ENCODE peak calls at places on chromosomes 4 and X, in seven cellular contexts. Q, W, O, Z, A, R and S are unnamed samples.
A peak's percentile ranks its signal among the peaks of the same experiment; 100 is the strongest.

GRCh38 chr4:5982156-5982973 is 35.9 kb downstream of the C4orf50 start:
- DNase-seq in Q (no peak), W (no peak), O (no peak), Z (no peak), A (no peak), R (no peak), S (no peak)

GRCh38 chr4:168864831-168865541 is 145.1 kb downstream of the CBR4 start:
- DNase-seq in Q (no peak), W (peak; percentile 92), O (no peak), Z (no peak), A (no peak), R (no peak), S (no peak)

GRCh38 chr4:108213308-108213707 is 44.6 kb upstream of the LEF1 start:
- DNase-seq in Q (no peak), W (no peak), O (no peak), Z (no peak), A (no peak), R (no peak), S (no peak)

GRCh38 chrX:10932842-10933440 is 178.2 kb upstream of the HCCS start:
- DNase-seq in Q (no peak), W (peak; percentile 37), O (no peak), Z (no peak), A (no peak), R (no peak), S (no peak)

GRCh38 chr4:26525751-26526150 is 35.5 kb upstream of the CCKAR start:
- DNase-seq in Q (no peak), W (no peak), O (no peak), Z (no peak), A (no peak), R (no peak), S (no peak)

GRCh38 chrX:93874554-93874953 is 200.5 kb downstream of the FAM133A start:
- DNase-seq in Q (no peak), W (peak; percentile 0), O (no peak), Z (no peak), A (no peak), R (no peak), S (no peak)

GRCh38 chr4:5267418-5267817 is 216.1 kb downstream of the STK32B start:
- DNase-seq in Q (no peak), W (peak; percentile 48), O (no peak), Z (no peak), A (no peak), R (no peak), S (no peak)

GRCh38 chr4:57437649-57438048 is 327.5 kb upstream of the IGFBP7 start:
- DNase-seq in Q (no peak), W (no peak), O (no peak), Z (no peak), A (no peak), R (no peak), S (no peak)

GRCh38 chr4:150769235-150769634 is 187.3 kb downstream of the MAB21L2 start:
- DNase-seq in Q (no peak), W (peak; percentile 85), O (no peak), Z (no peak), A (no peak), R (no peak), S (no peak)

GRCh38 chr4:169385356-169385755 is 114.6 kb upstream of the SH3RF1 start:
- DNase-seq in Q (no peak), W (peak; percentile 86), O (no peak), Z (no peak), A (no peak), R (no peak), S (no peak)

GRCh38 chrX:34341258-34341657 is 209.1 kb upstream of the FAM47A start:
- DNase-seq in Q (no peak), W (no peak), O (no peak), Z (no peak), A (no peak), R (no peak), S (no peak)

GRCh38 chr4:89497517-89498308 is 190.1 kb upstream of the GPRIN3 start:
- DNase-seq in Q (no peak), W (no peak), O (no peak), Z (no peak), A (no peak), R (no peak), S (no peak)

GRCh38 chrX:16788477-16788876 is 2.2 kb downstream of the TXLNG start:
- DNase-seq in Q (peak; percentile 20), W (no peak), O (no peak), Z (no peak), A (no peak), R (no peak), S (peak; percentile 37)

GRCh38 chr4:122480023-122480422 is 23.5 kb upstream of the IL2 start:
- DNase-seq in Q (no peak), W (peak; percentile 51), O (no peak), Z (no peak), A (no peak), R (no peak), S (no peak)

GRCh38 chrX:136584545-136584944 is 52.5 kb downstream of the VGLL1 start:
- DNase-seq in Q (peak; percentile 70), W (no peak), O (no peak), Z (no peak), A (no peak), R (no peak), S (no peak)

GRCh38 chrX:47958943-47959342 is 44.8 kb downstream of the ZNF182 start:
- DNase-seq in Q (peak; percentile 29), W (peak; percentile 3), O (no peak), Z (no peak), A (no peak), R (no peak), S (no peak)

GRCh38 chr4:3481783-3482397 is 18.8 kb downstream of the DOK7 start:
- DNase-seq in Q (no peak), W (no peak), O (no peak), Z (no peak), A (no peak), R (no peak), S (peak; percentile 81)

GRCh38 chr4:163350672-163351071 is 7.0 kb downstream of the NPY5R start:
- DNase-seq in Q (no peak), W (no peak), O (no peak), Z (no peak), A (no peak), R (no peak), S (no peak)

GRCh38 chr4:114383721-114384120 is 214.9 kb upstream of the UGT8 start:
- DNase-seq in Q (no peak), W (peak; percentile 97), O (no peak), Z (no peak), A (no peak), R (no peak), S (no peak)

GRCh38 chr4:128811571-128812359 is 2.3 kb downstream of the JADE1 start:
- DNase-seq in Q (peak; percentile 95), W (peak; percentile 94), O (peak; percentile 61), Z (peak; percentile 69), A (peak; percentile 66), R (peak; percentile 63), S (peak; percentile 95)

GRCh38 chr4:110361921-110362320 is 114.0 kb upstream of the ENPEP start:
- DNase-seq in Q (no peak), W (peak; percentile 29), O (no peak), Z (no peak), A (no peak), R (no peak), S (no peak)

GRCh38 chr4:161573836-161574235 is 590.0 kb downstream of the FSTL5 start:
- DNase-seq in Q (no peak), W (no peak), O (no peak), Z (no peak), A (no peak), R (no peak), S (no peak)

GRCh38 chrX:44343412-44343942 is at the start of gene EFHC2:
- DNase-seq in Q (peak; percentile 59), W (no peak), O (peak; percentile 9), Z (peak; percentile 48), A (peak; percentile 52), R (no peak), S (no peak)

GRCh38 chrX:103467156-103467555 is 52.1 kb downstream of the RAB40A start:
- DNase-seq in Q (no peak), W (no peak), O (no peak), Z (no peak), A (no peak), R (no peak), S (no peak)

GRCh38 chr4:73895201-73896177 is 26.3 kb downstream of the CXCL1 start:
- DNase-seq in Q (no peak), W (no peak), O (no peak), Z (no peak), A (no peak), R (no peak), S (no peak)

GRCh38 chr4:35673137-35673536 is 571.2 kb downstream of the ARAP2 start:
- DNase-seq in Q (no peak), W (no peak), O (no peak), Z (no peak), A (no peak), R (no peak), S (no peak)

GRCh38 chr4:33948921-33949320 is 2295.4 kb downstream of the ARAP2 start:
- DNase-seq in Q (no peak), W (no peak), O (no peak), Z (no peak), A (no peak), R (no peak), S (no peak)

GRCh38 chrX:103254171-103254824 is 657 bp downstream of the TCEAL8 start:
- DNase-seq in Q (peak; percentile 67), W (peak; percentile 33), O (peak; percentile 2), Z (no peak), A (no peak), R (peak; percentile 76), S (peak; percentile 9)

GRCh38 chrX:133527415-133527814 is 112.1 kb upstream of the GPC4 start:
- DNase-seq in Q (no peak), W (no peak), O (no peak), Z (no peak), A (no peak), R (no peak), S (no peak)

GRCh38 chrX:13952581-13952980 is 77.1 kb downstream of the GEMIN8 start:
- DNase-seq in Q (no peak), W (no peak), O (no peak), Z (no peak), A (no peak), R (no peak), S (no peak)

GRCh38 chr4:95217197-95217596 is 331.6 kb downstream of the UNC5C start:
- DNase-seq in Q (no peak), W (no peak), O (no peak), Z (no peak), A (no peak), R (no peak), S (no peak)

GRCh38 chr4:104524591-104524990 is 29.9 kb upstream of the CXXC4 start:
- DNase-seq in Q (no peak), W (no peak), O (no peak), Z (no peak), A (no peak), R (no peak), S (no peak)

GRCh38 chr4:81492596-81492995 is 20.9 kb upstream of the RASGEF1B start:
- DNase-seq in Q (no peak), W (no peak), O (no peak), Z (no peak), A (no peak), R (no peak), S (no peak)

GRCh38 chr4:172927096-172927495 is 241.5 kb upstream of the GALNT7 start:
- DNase-seq in Q (no peak), W (no peak), O (no peak), Z (no peak), A (no peak), R (no peak), S (no peak)

GRCh38 chr4:5474756-5475155 is 233.6 kb downstream of the EVC2 start:
- DNase-seq in Q (no peak), W (peak; percentile 84), O (no peak), Z (no peak), A (no peak), R (no peak), S (no peak)

GRCh38 chr4:52983563-52984303 is 121.6 kb downstream of the RASL11B start:
- DNase-seq in Q (no peak), W (peak; percentile 67), O (no peak), Z (no peak), A (no peak), R (peak; percentile 25), S (no peak)

GRCh38 chr4:68250151-68250930 is 4.8 kb upstream of the TMPRSS11B start:
- DNase-seq in Q (peak; percentile 41), W (no peak), O (no peak), Z (no peak), A (no peak), R (no peak), S (no peak)